ENCODE peak calls at places on chromosomes 1 and 21, in ten cellular contexts. K is RWPE1, R is neural progenitor cell, Y is HFF-Myc, I is uterus, F is hepatocyte, T is IMR-90, A is kidney, B is AG04450, G is kidney epithelial cell. Z is an unnamed sample.
A peak's percentile ranks its signal among the peaks of the same experiment; 100 is the strongest.

GRCh38 chr1:22845536-22845935 is 127.1 kb downstream of the LACTBL1 start:
- DNase-seq in K (no peak), R (no peak), Y (no peak), I (no peak), F (no peak), T (no peak), A (no peak), B (no peak), G (no peak), Z (no peak)

GRCh38 chr1:18901952-18902522 is 318 bp downstream of the ALDH4A1 start:
- DNase-seq in K (peak; percentile 36), R (no peak), Y (no peak), I (peak; percentile 34), F (no peak), T (no peak), A (no peak), B (no peak), G (no peak), Z (no peak)

GRCh38 chr1:32872189-32872898 is 1.6 kb upstream of the FNDC5 start:
- DNase-seq in K (peak; percentile 50), R (peak; percentile 94), Y (no peak), I (peak; percentile 70), F (peak; percentile 85), T (peak; percentile 11), A (no peak), B (no peak), G (no peak), Z (no peak)

GRCh38 chr1:2429780-2430591 is 17.6 kb upstream of the PEX10 start:
- DNase-seq in K (no peak), R (no peak), Y (no peak), I (no peak), F (no peak), T (no peak), A (no peak), B (no peak), G (no peak), Z (no peak)

GRCh38 chr21:36539434-36540150 is 59.7 kb upstream of the CLDN14 start:
- DNase-seq in K (no peak), R (no peak), Y (no peak), I (no peak), F (no peak), T (no peak), A (no peak), B (no peak), G (no peak), Z (no peak)

GRCh38 chr1:31954607-31955283 is 16.6 kb upstream of the PTP4A2 start:
- DNase-seq in K (peak; percentile 71), R (peak; percentile 42), Y (peak; percentile 86), I (peak; percentile 89), F (peak; percentile 87), T (peak; percentile 99), A (peak; percentile 90), B (peak; percentile 95), G (peak; percentile 70), Z (peak; percentile 96)

GRCh38 chr1:232127190-232127589 is 500.6 kb downstream of the DISC1 start:
- DNase-seq in K (peak; percentile 64), R (no peak), Y (no peak), I (no peak), F (peak; percentile 20), T (peak; percentile 90), A (no peak), B (peak; percentile 34), G (peak; percentile 39), Z (no peak)

GRCh38 chr1:113142791-113143190 is 69.8 kb downstream of the LRIG2 start:
- DNase-seq in K (no peak), R (no peak), Y (no peak), I (no peak), F (no peak), T (no peak), A (no peak), B (no peak), G (no peak), Z (no peak)

GRCh38 chr1:32362474-32363313 is at the start of the genes FAM229A and TSSK3:
- DNase-seq in K (no peak), R (no peak), Y (no peak), I (no peak), F (no peak), T (no peak), A (no peak), B (no peak), G (no peak), Z (no peak)

GRCh38 chr1:91697322-91698260 is 188.4 kb downstream of the TGFBR3 start:
- DNase-seq in K (no peak), R (no peak), Y (no peak), I (no peak), F (no peak), T (peak; percentile 79), A (no peak), B (no peak), G (no peak), Z (peak; percentile 44)

GRCh38 chr1:21664806-21665588 is 4.2 kb downstream of the RAP1GAP start:
- DNase-seq in K (no peak), R (no peak), Y (no peak), I (no peak), F (no peak), T (no peak), A (no peak), B (no peak), G (no peak), Z (no peak)

GRCh38 chr1:236603896-236604217 is 459 bp downstream of the HEATR1 start:
- DNase-seq in K (peak; percentile 20), R (no peak), Y (no peak), I (no peak), F (peak; percentile 13), T (peak; percentile 49), A (no peak), B (no peak), G (no peak), Z (no peak)

GRCh38 chr1:10561955-10562354 is 87.2 kb downstream of the PEX14 start:
- DNase-seq in K (no peak), R (no peak), Y (no peak), I (no peak), F (no peak), T (no peak), A (no peak), B (no peak), G (no peak), Z (no peak)
- TF ChIP-seq CTCF in K (no peak), R (peak; percentile 33), Y (peak; percentile 40), I (no peak), F (peak; percentile 6), T (peak; percentile 31), A (no peak), B (peak; percentile 26), G (peak; percentile 42), Z (no peak)

DNA sequence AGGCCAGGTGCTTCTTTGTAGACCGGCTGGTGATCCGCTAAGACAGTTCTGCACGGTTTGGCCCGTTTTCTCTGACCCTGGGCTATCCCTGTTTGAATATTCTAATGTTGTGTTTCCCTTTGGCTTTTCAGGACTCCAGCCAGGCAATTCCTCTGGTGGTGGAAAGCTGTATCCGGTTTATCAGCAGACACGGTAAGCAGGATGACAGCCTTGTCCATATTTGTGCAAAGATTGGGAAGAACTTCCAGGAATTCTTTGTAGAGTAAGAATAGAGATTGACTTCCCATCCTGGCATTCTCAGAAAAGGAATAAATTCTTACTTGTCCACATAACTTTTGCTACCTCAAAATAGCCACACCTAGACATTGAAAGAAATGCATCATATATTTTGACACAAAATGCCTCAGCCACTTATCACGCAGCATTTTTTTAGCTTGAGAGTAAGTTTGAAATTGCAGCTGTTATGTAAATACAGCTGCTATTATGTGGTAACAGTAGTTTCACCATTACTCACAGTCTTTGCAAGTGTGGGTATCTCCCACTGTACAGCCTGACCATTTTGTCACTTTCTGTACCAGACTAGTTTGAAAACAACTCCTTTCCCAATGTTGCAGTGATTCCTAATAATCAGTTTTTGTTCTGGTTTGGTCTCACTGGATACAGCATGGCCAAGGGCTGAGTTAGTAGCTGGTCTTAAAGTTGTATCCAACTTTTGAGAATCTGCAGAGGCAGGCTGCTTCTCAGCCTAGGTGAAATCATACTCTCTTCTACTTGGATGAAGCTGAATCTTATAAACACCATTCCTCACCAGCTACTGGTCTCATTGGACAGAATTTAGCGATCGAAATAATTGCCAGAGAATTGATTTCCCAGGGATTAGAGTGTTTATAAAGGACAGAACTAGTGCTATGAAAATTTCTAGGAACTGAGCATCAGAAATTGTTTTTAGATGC is 40.0 kb upstream of the IKBKE start:
- DNase-seq in K (peak; percentile 56), R (no peak), Y (no peak), I (no peak), F (no peak), T (peak; percentile 94), A (no peak), B (peak; percentile 66), G (peak; percentile 26), Z (peak; percentile 62)
- TF ChIP-seq CTCF in K (no peak), R (no peak), Y (no peak), I (no peak), F (no peak), T (no peak), A (no peak), B (peak; percentile 44), G (no peak), Z (no peak)

GRCh38 chr1:160095382-160096105 is 2.9 kb downstream of the IGSF8 start:
- DNase-seq in K (no peak), R (peak; percentile 63), Y (no peak), I (no peak), F (no peak), T (no peak), A (peak; percentile 22), B (no peak), G (no peak), Z (no peak)
- TF ChIP-seq CTCF in K (no peak), R (no peak), Y (no peak), I (no peak), F (no peak), T (no peak), A (no peak), B (no peak), G (no peak), Z (no peak)

GRCh38 chr1:229874150-229874549 is 192.9 kb upstream of the GALNT2 start:
- DNase-seq in K (no peak), R (no peak), Y (peak; percentile 7), I (no peak), F (no peak), T (peak; percentile 12), A (no peak), B (no peak), G (no peak), Z (no peak)
- TF ChIP-seq CTCF in K (no peak), R (no peak), Y (no peak), I (no peak), F (no peak), T (no peak), A (no peak), B (no peak), G (no peak), Z (no peak)